ENCODE peak calls at places on chromosome 17, in seven cellular contexts. P is mesenchymal stem cell, T is neuronal stem cell, F is IMR-90, D is trophoblast cell, W is H1, N is H9. Y is an unnamed sample.

GRCh38 chr17:43092891-43093290 is 32.3 kb downstream of the BRCA1 start:
- DNase-seq in P (peak), T (no peak), F (peak), D (no peak), W (no peak), N (no peak), Y (no peak)

GRCh38 chr17:82231562-82232321 is 2.9 kb downstream of the SLC16A3 start:
- DNase-seq in P (peak), T (no peak), F (peak), D (peak), W (no peak), N (peak), Y (peak)

GRCh38 chr17:55756689-55757088 is 5.8 kb downstream of the PCTP start:
- DNase-seq in P (no peak), T (no peak), F (no peak), D (no peak), W (no peak), N (no peak), Y (no peak)

GRCh38 chr17:65703891-65704290 is 142.4 kb upstream of the AXIN2 start:
- DNase-seq in P (no peak), T (no peak), F (no peak), D (no peak), W (no peak), N (no peak), Y (no peak)

GRCh38 chr17:19876524-19877161 is 8.9 kb upstream of the ULK2 start:
- DNase-seq in P (no peak), T (no peak), F (no peak), D (peak), W (no peak), N (no peak), Y (no peak)

GRCh38 chr17:60163108-60163784 is 13.5 kb downstream of the CA4 start:
- DNase-seq in P (no peak), T (no peak), F (no peak), D (peak), W (no peak), N (peak), Y (no peak)

GRCh38 chr17:64769712-64770111 is 107.6 kb upstream of the SMURF2 start:
- DNase-seq in P (no peak), T (no peak), F (no peak), D (no peak), W (no peak), N (no peak), Y (no peak)

GRCh38 chr17:42984486-42984885 is 4.1 kb downstream of the RUNDC1 start:
- DNase-seq in P (no peak), T (no peak), F (no peak), D (no peak), W (no peak), N (no peak), Y (no peak)

GRCh38 chr17:50699410-50699809 is 8.3 kb downstream of the ANKRD40 start:
- DNase-seq in P (no peak), T (no peak), F (no peak), D (no peak), W (no peak), N (no peak), Y (no peak)

GRCh38 chr17:20026960-20027359 is 17.8 kb downstream of the SPECC1 start:
- DNase-seq in P (no peak), T (no peak), F (no peak), D (no peak), W (no peak), N (no peak), Y (no peak)

GRCh38 chr17:58947411-58948208 is 159.1 kb downstream of the TRIM37 start:
- DNase-seq in P (no peak), T (no peak), F (no peak), D (no peak), W (no peak), N (no peak), Y (no peak)

GRCh38 chr17:36594626-36595401 is 3.1 kb downstream of the DHRS11 start:
- DNase-seq in P (no peak), T (no peak), F (no peak), D (no peak), W (no peak), N (no peak), Y (no peak)

GRCh38 chr17:2707721-2708584 is 3.6 kb downstream of the CLUH start:
- DNase-seq in P (no peak), T (no peak), F (no peak), D (no peak), W (no peak), N (peak), Y (peak)

GRCh38 chr17:47400333-47400732 is 76.6 kb downstream of the EFCAB13 start:
- DNase-seq in P (no peak), T (no peak), F (no peak), D (no peak), W (no peak), N (no peak), Y (no peak)

GRCh38 chr17:44219126-44219635 is 294 bp downstream of the UBTF start:
- DNase-seq in P (peak), T (peak), F (peak), D (peak), W (no peak), N (peak), Y (peak)

GRCh38 chr17:39239640-39240314 is 14.0 kb upstream of the STAC2 start:
- DNase-seq in P (no peak), T (no peak), F (no peak), D (peak), W (no peak), N (peak), Y (peak)

GRCh38 chr17:57370051-57370581 is 113.8 kb downstream of the MSI2 start:
- DNase-seq in P (peak), T (no peak), F (peak), D (peak), W (no peak), N (no peak), Y (peak)

GRCh38 chr17:62052765-62053338 is 12.2 kb downstream of the MED13 start:
- DNase-seq in P (no peak), T (no peak), F (no peak), D (no peak), W (no peak), N (no peak), Y (no peak)

GRCh38 chr17:62793919-62794665 is 14.0 kb downstream of the MARCHF10 start:
- DNase-seq in P (no peak), T (no peak), F (no peak), D (no peak), W (no peak), N (no peak), Y (no peak)

GRCh38 chr17:42340691-42341127 is 47.5 kb downstream of the STAT3 start:
- DNase-seq in P (no peak), T (no peak), F (no peak), D (no peak), W (no peak), N (no peak), Y (no peak)

GRCh38 chr17:73279704-73280103 is 18.0 kb upstream of the CPSF4L start:
- DNase-seq in P (no peak), T (no peak), F (no peak), D (no peak), W (no peak), N (peak), Y (no peak)

GRCh38 chr17:41689497-41690299 is 1.0 kb downstream of the EIF1 start:
- DNase-seq in P (peak), T (peak), F (peak), D (peak), W (no peak), N (no peak), Y (peak)

GRCh38 chr17:38728290-38728831 is 1.8 kb upstream of the CISD3 start:
- DNase-seq in P (no peak), T (no peak), F (no peak), D (no peak), W (no peak), N (no peak), Y (no peak)

GRCh38 chr17:50565559-50566350 is 5.2 kb downstream of the CACNA1G start:
- DNase-seq in P (peak), T (peak), F (peak), D (no peak), W (no peak), N (no peak), Y (peak)

GRCh38 chr17:79793924-79794304 is 3.0 kb downstream of the CBX8 start:
- DNase-seq in P (no peak), T (no peak), F (no peak), D (no peak), W (no peak), N (peak), Y (peak)

GRCh38 chr17:50817142-50817751 is 18.1 kb upstream of the WFIKKN2 start:
- DNase-seq in P (peak), T (no peak), F (no peak), D (peak), W (no peak), N (peak), Y (peak)

GRCh38 chr17:27199948-27200347 is 94.0 kb upstream of the WSB1 start:
- DNase-seq in P (no peak), T (no peak), F (peak), D (no peak), W (no peak), N (no peak), Y (no peak)

GRCh38 chr17:49987681-49988441 is 7.2 kb downstream of the DLX3 start:
- DNase-seq in P (no peak), T (no peak), F (no peak), D (peak), W (no peak), N (peak), Y (peak)

GRCh38 chr17:2398188-2398587 is 2.7 kb downstream of the MNT start:
- DNase-seq in P (no peak), T (no peak), F (no peak), D (no peak), W (no peak), N (no peak), Y (no peak)

GRCh38 chr17:16428098-16428882 is 12.9 kb downstream of the TRPV2 start:
- DNase-seq in P (peak), T (no peak), F (peak), D (peak), W (no peak), N (peak), Y (peak)

GRCh38 chr17:82603981-82604448 is 44.2 kb downstream of the WDR45B start:
- DNase-seq in P (peak), T (no peak), F (peak), D (peak), W (no peak), N (no peak), Y (no peak)

GRCh38 chr17:45722161-45722560 is 62.0 kb upstream of the CRHR1 start:
- DNase-seq in P (peak), T (no peak), F (peak), D (peak), W (no peak), N (peak), Y (peak)

GRCh38 chr17:50114849-50115357 is 15.1 kb downstream of the SAMD14 start:
- DNase-seq in P (peak), T (no peak), F (peak), D (peak), W (no peak), N (peak), Y (peak)

GRCh38 chr17:44794699-44795413 is 35.2 kb downstream of the GJC1 start:
- DNase-seq in P (peak), T (no peak), F (peak), D (peak), W (no peak), N (no peak), Y (peak)

GRCh38 chr17:8470447-8471047 is 34.9 kb downstream of the NDEL1 start:
- DNase-seq in P (no peak), T (no peak), F (no peak), D (no peak), W (no peak), N (peak), Y (no peak)

GRCh38 chr17:42879596-42879985 is 21.0 kb upstream of the G6PC1 start:
- DNase-seq in P (peak), T (no peak), F (peak), D (no peak), W (no peak), N (no peak), Y (no peak)

GRCh38 chr17:5672815-5673430 is 88.6 kb upstream of the NLRP1 start:
- DNase-seq in P (no peak), T (no peak), F (no peak), D (no peak), W (no peak), N (no peak), Y (no peak)

GRCh38 chr17:5680766-5681165 is 96.5 kb upstream of the NLRP1 start:
- DNase-seq in P (no peak), T (no peak), F (no peak), D (peak), W (no peak), N (peak), Y (peak)

GRCh38 chr17:5676012-5676411 is 91.7 kb upstream of the NLRP1 start:
- DNase-seq in P (peak), T (no peak), F (no peak), D (no peak), W (no peak), N (no peak), Y (no peak)

GRCh38 chr17:5683241-5683640 is 98.9 kb upstream of the NLRP1 start:
- DNase-seq in P (no peak), T (no peak), F (no peak), D (no peak), W (no peak), N (no peak), Y (no peak)

GRCh38 chr17:5678171-5678570 is 93.9 kb upstream of the NLRP1 start:
- DNase-seq in P (no peak), T (no peak), F (no peak), D (no peak), W (no peak), N (no peak), Y (no peak)
- H3K9ac ChIP-seq in P (no peak), T (peak), F (no peak), D (no peak), W (no peak), N (no peak), Y (no peak)

GRCh38 chr17:18356624-18357023 is 6.7 kb downstream of the SHMT1 start:
- DNase-seq in P (no peak), T (no peak), F (peak), D (peak), W (no peak), N (no peak), Y (no peak)

DNA sequence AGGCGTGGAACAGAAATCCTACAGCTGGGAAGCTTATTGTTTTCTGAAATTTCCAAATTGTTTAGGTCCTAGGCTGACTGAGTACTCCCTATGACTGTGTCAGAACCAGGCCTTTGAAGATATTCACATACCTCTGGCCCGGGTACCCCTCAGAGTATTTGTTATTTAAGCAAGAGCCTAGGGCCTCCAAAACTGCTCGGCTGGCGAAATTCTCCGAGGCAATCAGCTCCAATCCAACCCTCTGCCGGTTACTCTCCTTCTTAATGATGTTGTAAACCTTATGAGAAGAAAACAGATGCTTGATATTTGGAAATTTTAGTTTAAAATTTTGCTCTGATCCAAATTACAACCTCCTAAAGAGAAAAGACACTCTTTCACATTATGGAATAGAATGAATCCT is 9.8 kb downstream of the SHMT1 start:
- DNase-seq in P (no peak), T (no peak), F (no peak), D (no peak), W (no peak), N (no peak), Y (no peak)
- H3K18ac ChIP-seq in P (no peak), T (no peak), F (no peak), D (no peak), W (no peak), N (no peak), Y (no peak)

DNA sequence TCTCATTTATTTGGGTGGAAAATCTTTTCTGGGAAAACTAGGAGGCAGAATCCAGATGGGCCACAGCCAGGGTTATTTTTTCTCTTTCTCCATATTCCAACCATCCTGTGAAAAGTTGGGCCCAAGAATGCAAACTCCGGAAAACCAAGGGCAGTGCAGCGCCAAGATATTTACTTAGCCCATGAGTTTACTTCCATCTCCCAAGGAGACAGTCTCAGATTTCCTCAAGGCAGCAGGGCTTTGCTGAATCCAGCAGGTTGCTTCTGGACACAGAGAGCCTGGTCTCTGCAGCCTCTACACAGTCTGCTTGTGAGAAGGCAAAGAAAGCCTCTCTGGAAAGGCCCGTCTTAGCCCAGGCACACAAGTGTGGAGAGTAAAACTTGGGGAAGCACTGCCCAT is 15.7 kb downstream of the COPRS start:
- DNase-seq in P (no peak), T (no peak), F (peak), D (no peak), W (no peak), N (no peak), Y (no peak)
- H2AK5ac ChIP-seq in P (no peak), T (no peak), F (peak), D (no peak), W (no peak), N (no peak), Y (no peak)

GRCh38 chr17:5209396-5209795 is 17.7 kb upstream of the ZNF594 start:
- DNase-seq in P (peak), T (no peak), F (peak), D (no peak), W (no peak), N (no peak), Y (no peak)

GRCh38 chr17:5211458-5211857 is 19.8 kb upstream of the ZNF594 start:
- DNase-seq in P (no peak), T (no peak), F (no peak), D (no peak), W (no peak), N (no peak), Y (no peak)

GRCh38 chr17:5210091-5210490 is 18.4 kb upstream of the ZNF594 start:
- DNase-seq in P (no peak), T (no peak), F (no peak), D (no peak), W (no peak), N (no peak), Y (no peak)

DNA sequence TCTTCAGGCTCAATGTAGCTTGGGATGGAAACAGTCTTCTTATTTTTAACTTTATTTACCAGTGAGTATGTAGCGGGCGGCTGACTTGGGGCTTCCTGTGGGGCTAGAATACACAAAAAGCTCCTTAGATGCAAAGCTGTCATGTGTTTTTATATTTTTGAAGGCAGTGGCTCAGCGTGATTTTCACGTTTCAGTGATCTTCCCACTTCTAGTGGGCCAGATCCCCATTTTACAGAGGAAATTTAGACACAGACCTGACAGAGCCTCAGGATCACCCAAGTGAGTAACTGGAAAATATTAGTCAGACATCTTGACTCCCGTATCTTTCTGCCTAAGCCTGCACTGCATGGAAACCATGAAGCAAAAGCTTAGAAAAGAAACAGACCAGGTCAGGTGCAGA is 19.2 kb upstream of the ZNF594 start:
- DNase-seq in P (no peak), T (no peak), F (no peak), D (no peak), W (no peak), N (no peak), Y (no peak)
- H3K9ac ChIP-seq in P (no peak), T (no peak), F (no peak), D (no peak), W (no peak), N (no peak), Y (no peak)

DNA sequence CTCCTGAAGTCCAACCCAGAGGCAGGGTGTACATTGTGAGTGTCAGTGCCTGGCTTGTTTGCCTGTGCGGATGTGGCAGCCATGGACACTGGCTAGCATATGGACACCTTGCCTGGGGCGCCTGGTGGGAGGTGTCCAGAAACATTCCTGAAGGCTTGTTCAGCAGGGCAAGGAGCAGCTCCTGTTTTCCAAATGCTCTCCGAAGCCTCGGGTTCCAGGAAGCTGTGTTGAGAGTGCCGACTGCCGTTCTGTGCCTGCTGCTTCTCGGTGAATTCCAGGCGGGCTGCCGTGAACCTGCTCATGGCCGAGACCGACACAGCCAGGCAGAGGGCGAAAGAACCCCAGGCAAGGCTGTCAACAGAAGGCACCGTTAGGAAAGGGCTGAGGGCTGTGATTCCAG is 10.9 kb upstream of the DHRS7C start:
- DNase-seq in P (no peak), T (no peak), F (no peak), D (peak), W (no peak), N (no peak), Y (peak)
- H3K18ac ChIP-seq in P (no peak), T (no peak), F (no peak), D (no peak), W (no peak), N (no peak), Y (no peak)

DNA sequence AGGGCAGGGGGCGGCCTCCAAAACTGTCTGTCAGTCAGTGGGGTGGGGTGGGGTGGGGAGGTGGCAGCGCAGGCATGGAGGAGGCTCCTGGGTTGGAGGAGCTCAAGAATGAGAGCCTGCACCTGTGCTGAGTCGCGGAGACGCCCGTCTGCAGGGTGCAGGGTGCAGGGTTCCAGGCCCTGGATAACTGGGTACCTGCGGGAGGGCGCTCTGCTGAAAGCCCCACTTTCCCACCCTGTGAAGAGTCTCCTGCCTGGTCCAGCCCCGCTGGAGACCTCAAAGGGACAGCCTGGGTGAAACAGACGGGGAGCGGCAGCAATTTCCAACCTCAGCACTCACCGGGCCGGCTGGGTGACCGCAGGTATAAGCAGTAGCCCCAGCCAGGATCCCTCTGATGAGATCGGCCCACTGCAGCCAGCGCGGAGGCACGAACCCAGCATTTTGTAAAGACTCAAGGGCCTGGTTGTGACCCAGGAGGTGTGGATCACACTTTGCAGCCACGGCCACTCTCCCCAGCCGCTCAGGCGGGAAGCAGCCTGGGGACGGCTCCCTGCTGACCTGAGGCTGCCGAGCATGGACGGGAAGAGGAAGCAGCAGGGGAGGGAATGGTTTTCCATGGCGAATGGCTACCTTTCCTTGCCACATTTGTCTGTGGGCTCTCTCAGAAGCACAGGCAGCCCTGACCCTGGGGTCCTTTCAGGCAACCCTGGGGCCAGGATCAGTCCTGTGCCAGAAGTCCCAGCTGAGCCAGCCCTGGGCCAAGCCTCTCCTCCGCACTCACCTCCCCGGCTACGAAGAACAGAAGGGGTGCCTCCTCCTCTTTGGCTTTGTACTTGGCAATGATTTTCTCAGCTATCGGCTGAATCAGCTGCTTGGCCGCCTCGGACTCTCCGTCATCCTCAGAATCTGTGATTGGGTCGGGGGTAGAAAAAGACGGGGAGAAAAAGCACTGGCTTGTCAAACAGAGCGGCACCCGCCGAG is 21.0 kb downstream of the MRM3 start:
- DNase-seq in P (no peak), T (no peak), F (no peak), D (no peak), W (no peak), N (no peak), Y (no peak)
- H2AK5ac ChIP-seq in P (peak), T (no peak), F (no peak), D (no peak), W (no peak), N (no peak), Y (no peak)